ENCODE peak calls at places on chromosomes 2 and 18, in seven cellular contexts. One of them, this sample, is unnamed.

GRCh38 chr2:179974743-179975142 is 32.4 kb downstream of the CWC22 start:
- DNase-seq in HepG2: no peak
- DNase-seq in astrocyte of the spinal cord: no peak
- DNase-seq in neural progenitor cell: no peak
- DNase-seq in thoracic aorta: no peak
- DNase-seq in uterus: no peak
- DNase-seq in adrenal gland: no peak
- DNase-seq in this sample: no peak

GRCh38 chr2:234991793-234992192 is 40.0 kb downstream of the SH3BP4 start:
- DNase-seq in astrocyte of the spinal cord: no peak
- DNase-seq in HepG2: no peak
- DNase-seq in uterus: no peak
- DNase-seq in thoracic aorta: no peak
- DNase-seq in neural progenitor cell: no peak
- DNase-seq in adrenal gland: no peak
- DNase-seq in this sample: peak; percentile 69

GRCh38 chr2:177380181-177380580 is 12.4 kb upstream of the AGPS start:
- DNase-seq in uterus: no peak
- DNase-seq in thoracic aorta: no peak
- DNase-seq in astrocyte of the spinal cord: no peak
- DNase-seq in HepG2: no peak
- DNase-seq in adrenal gland: no peak
- DNase-seq in neural progenitor cell: no peak
- DNase-seq in this sample: no peak

GRCh38 chr2:148615446-148615845 is 29.1 kb upstream of the EPC2 start:
- DNase-seq in astrocyte of the spinal cord: peak; percentile 3
- DNase-seq in neural progenitor cell: no peak
- DNase-seq in adrenal gland: no peak
- DNase-seq in uterus: no peak
- DNase-seq in thoracic aorta: no peak
- DNase-seq in HepG2: no peak
- DNase-seq in this sample: no peak

GRCh38 chr2:215711484-215712034 is 275.7 kb upstream of the FN1 start:
- DNase-seq in astrocyte of the spinal cord: peak; percentile 68
- DNase-seq in thoracic aorta: no peak
- DNase-seq in neural progenitor cell: no peak
- DNase-seq in HepG2: peak; percentile 72
- DNase-seq in uterus: no peak
- DNase-seq in adrenal gland: no peak
- DNase-seq in this sample: peak; percentile 84

GRCh38 chr2:99066075-99066557 is 75.4 kb upstream of the C2orf15 start:
- DNase-seq in adrenal gland: no peak
- DNase-seq in thoracic aorta: no peak
- DNase-seq in uterus: no peak
- DNase-seq in HepG2: peak; percentile 63
- DNase-seq in astrocyte of the spinal cord: peak; percentile 48
- DNase-seq in neural progenitor cell: peak; percentile 43
- DNase-seq in this sample: peak; percentile 59

GRCh38 chr2:20877944-20878343 is 55.0 kb upstream of the LDAH start:
- DNase-seq in uterus: no peak
- DNase-seq in neural progenitor cell: no peak
- DNase-seq in HepG2: no peak
- DNase-seq in adrenal gland: no peak
- DNase-seq in astrocyte of the spinal cord: no peak
- DNase-seq in thoracic aorta: no peak
- DNase-seq in this sample: peak; percentile 55

GRCh38 chr2:225337183-225337582 is 62.3 kb upstream of the NYAP2 start:
- DNase-seq in HepG2: no peak
- DNase-seq in astrocyte of the spinal cord: peak; percentile 92
- DNase-seq in neural progenitor cell: peak; percentile 34
- DNase-seq in uterus: no peak
- DNase-seq in thoracic aorta: no peak
- DNase-seq in adrenal gland: no peak
- DNase-seq in this sample: peak; percentile 1

GRCh38 chr2:18376936-18377335 is 183.5 kb downstream of the RDH14 start:
- DNase-seq in astrocyte of the spinal cord: no peak
- DNase-seq in neural progenitor cell: no peak
- DNase-seq in thoracic aorta: no peak
- DNase-seq in adrenal gland: no peak
- DNase-seq in HepG2: no peak
- DNase-seq in uterus: no peak
- DNase-seq in this sample: no peak

GRCh38 chr2:224849264-224849663 is 133.1 kb upstream of the CCDC195 start:
- DNase-seq in astrocyte of the spinal cord: no peak
- DNase-seq in HepG2: no peak
- DNase-seq in neural progenitor cell: peak; percentile 17
- DNase-seq in adrenal gland: no peak
- DNase-seq in uterus: no peak
- DNase-seq in thoracic aorta: no peak
- DNase-seq in this sample: no peak

DNA sequence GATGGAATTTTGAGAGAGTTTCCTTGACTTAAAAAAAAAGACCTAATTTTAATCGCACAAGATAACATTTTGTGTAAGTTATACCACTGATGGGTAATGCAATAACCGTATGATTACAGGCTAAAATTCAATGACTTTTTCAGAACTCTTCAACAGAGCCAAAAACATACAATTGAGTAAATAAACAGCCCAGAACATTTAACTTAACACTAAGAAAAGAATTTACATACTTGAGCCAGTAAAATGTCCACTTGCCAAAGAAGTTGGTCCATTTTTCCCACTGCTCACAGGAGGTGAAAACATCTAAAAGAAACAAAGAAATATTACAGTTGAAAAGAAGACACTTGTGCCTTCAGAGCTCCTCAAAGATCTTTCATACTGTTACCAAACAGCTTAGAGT is 2.9 kb downstream of the TCF4 start:
- DNase-seq in astrocyte of the spinal cord: peak; percentile 18
- DNase-seq in neural progenitor cell: no peak
- DNase-seq in HepG2: no peak
- DNase-seq in thoracic aorta: no peak
- DNase-seq in adrenal gland: no peak
- DNase-seq in uterus: no peak
- DNase-seq in this sample: peak; percentile 35
- H3K4me3 ChIP-seq in astrocyte of the spinal cord: no peak overlapping the region
- H3K4me3 ChIP-seq in neural progenitor cell: peak overlapping the region; percentile 90
- H3K4me3 ChIP-seq in HepG2: no peak overlapping the region
- H3K4me3 ChIP-seq in thoracic aorta: peak overlapping the region; percentile 89
- H3K4me3 ChIP-seq in adrenal gland: no peak overlapping the region
- H3K4me3 ChIP-seq in uterus: peak overlapping the region; percentile 74
- H3K4me3 ChIP-seq in this sample: peak overlapping the region; percentile 74

GRCh38 chr2:70607121-70607551 is 53.5 kb upstream of the TGFA start:
- DNase-seq in uterus: no peak
- DNase-seq in HepG2: no peak
- DNase-seq in astrocyte of the spinal cord: peak; percentile 42
- DNase-seq in neural progenitor cell: no peak
- DNase-seq in adrenal gland: no peak
- DNase-seq in thoracic aorta: no peak
- DNase-seq in this sample: no peak
- TF ChIP-seq CTCF in uterus: no peak
- TF ChIP-seq CTCF in HepG2: no peak
- TF ChIP-seq CTCF in astrocyte of the spinal cord: no peak
- TF ChIP-seq CTCF in neural progenitor cell: no peak
- TF ChIP-seq CTCF in adrenal gland: no peak
- TF ChIP-seq CTCF in thoracic aorta: no peak
- TF ChIP-seq CTCF in this sample: no peak

DNA sequence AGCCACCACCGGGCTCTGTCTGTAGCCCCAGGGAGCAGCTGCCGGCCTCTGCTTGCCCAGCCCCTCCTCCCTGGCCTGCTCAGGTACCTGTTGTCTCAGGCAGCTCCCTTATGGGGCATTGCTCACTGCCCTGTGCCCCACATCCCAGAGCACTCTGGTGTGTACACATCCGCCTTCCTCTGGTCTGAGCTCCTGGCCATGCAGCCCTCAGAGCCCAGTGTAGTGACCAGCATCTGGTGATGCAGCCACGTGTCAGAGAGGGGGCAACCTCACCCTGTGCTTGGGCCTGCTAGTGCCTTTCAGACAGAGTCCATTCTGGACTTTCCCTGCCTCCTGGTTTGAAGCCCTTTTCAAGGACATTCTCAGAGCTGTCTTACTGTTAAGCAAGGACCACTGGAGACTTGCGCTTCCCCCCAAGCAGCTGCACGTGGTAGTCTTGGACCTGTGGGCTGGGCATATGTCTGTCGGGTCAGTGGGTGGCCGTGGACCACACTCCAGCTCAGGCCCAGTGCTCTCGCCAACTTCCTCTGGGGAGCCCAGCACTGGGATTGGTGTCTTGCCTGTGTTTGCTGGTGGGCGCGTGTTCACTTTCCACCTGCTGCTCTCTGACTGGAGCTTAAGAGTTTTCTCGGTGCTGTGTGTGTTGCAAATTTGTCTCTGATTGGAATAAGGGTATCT is 30.7 kb downstream of the DGKD start:
- DNase-seq in adrenal gland: no peak
- DNase-seq in uterus: no peak
- DNase-seq in astrocyte of the spinal cord: no peak
- DNase-seq in neural progenitor cell: no peak
- DNase-seq in HepG2: no peak
- DNase-seq in thoracic aorta: no peak
- DNase-seq in this sample: no peak
- H3K4me3 ChIP-seq in adrenal gland: no peak overlapping the region
- H3K4me3 ChIP-seq in uterus: no peak overlapping the region
- H3K4me3 ChIP-seq in astrocyte of the spinal cord: no peak overlapping the region
- H3K4me3 ChIP-seq in neural progenitor cell: no peak overlapping the region
- H3K4me3 ChIP-seq in HepG2: no peak overlapping the region
- H3K4me3 ChIP-seq in thoracic aorta: no peak overlapping the region
- H3K4me3 ChIP-seq in this sample: no peak overlapping the region

DNA sequence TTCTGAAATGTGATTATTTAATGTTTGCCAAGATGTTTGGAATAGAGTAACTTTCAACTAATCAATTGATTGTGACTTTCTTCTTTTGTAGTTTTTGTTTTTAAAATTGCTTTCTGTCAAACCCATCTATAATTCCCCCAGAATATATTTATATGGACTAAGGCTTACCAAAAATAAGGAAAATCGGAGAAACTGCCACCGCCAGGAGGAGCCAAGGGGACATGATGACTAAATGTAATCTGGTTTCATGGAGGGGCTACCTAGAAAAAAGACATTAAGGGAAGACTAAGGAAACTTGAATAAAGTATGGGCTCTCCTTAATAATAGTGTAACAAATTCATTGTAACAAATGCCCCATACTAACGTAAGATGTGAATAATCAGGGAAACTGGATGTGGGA is 19.5 kb downstream of the BOLA3 start:
- DNase-seq in uterus: no peak
- DNase-seq in thoracic aorta: no peak
- DNase-seq in astrocyte of the spinal cord: no peak
- DNase-seq in adrenal gland: no peak
- DNase-seq in HepG2: no peak
- DNase-seq in neural progenitor cell: no peak
- DNase-seq in this sample: no peak
- TF ChIP-seq CTCF in uterus: no peak
- TF ChIP-seq CTCF in thoracic aorta: no peak
- TF ChIP-seq CTCF in astrocyte of the spinal cord: peak; percentile 27
- TF ChIP-seq CTCF in adrenal gland: no peak
- TF ChIP-seq CTCF in HepG2: no peak
- TF ChIP-seq CTCF in neural progenitor cell: peak; percentile 48
- TF ChIP-seq CTCF in this sample: peak; percentile 19

GRCh38 chr2:12035029-12035720 is 288.7 kb downstream of the LPIN1 start:
- DNase-seq in neural progenitor cell: no peak
- DNase-seq in HepG2: no peak
- DNase-seq in uterus: no peak
- DNase-seq in adrenal gland: no peak
- DNase-seq in thoracic aorta: no peak
- DNase-seq in astrocyte of the spinal cord: no peak
- DNase-seq in this sample: peak; percentile 17

GRCh38 chr2:12033494-12033893 is 287.1 kb downstream of the LPIN1 start:
- DNase-seq in adrenal gland: no peak
- DNase-seq in HepG2: no peak
- DNase-seq in uterus: no peak
- DNase-seq in thoracic aorta: no peak
- DNase-seq in neural progenitor cell: no peak
- DNase-seq in astrocyte of the spinal cord: no peak
- DNase-seq in this sample: no peak

GRCh38 chr2:12032975-12033374 is 286.5 kb downstream of the LPIN1 start:
- DNase-seq in astrocyte of the spinal cord: peak; percentile 27
- DNase-seq in HepG2: no peak
- DNase-seq in neural progenitor cell: no peak
- DNase-seq in thoracic aorta: no peak
- DNase-seq in uterus: no peak
- DNase-seq in adrenal gland: no peak
- DNase-seq in this sample: peak; percentile 8

GRCh38 chr2:12035956-12036639 is 289.7 kb downstream of the LPIN1 start:
- DNase-seq in neural progenitor cell: no peak
- DNase-seq in uterus: no peak
- DNase-seq in thoracic aorta: no peak
- DNase-seq in HepG2: no peak
- DNase-seq in adrenal gland: no peak
- DNase-seq in astrocyte of the spinal cord: no peak
- DNase-seq in this sample: no peak

GRCh38 chr2:12034303-12034861 is 287.9 kb downstream of the LPIN1 start:
- DNase-seq in HepG2: no peak
- DNase-seq in neural progenitor cell: no peak
- DNase-seq in thoracic aorta: no peak
- DNase-seq in uterus: no peak
- DNase-seq in astrocyte of the spinal cord: no peak
- DNase-seq in adrenal gland: no peak
- DNase-seq in this sample: no peak
- H3K4me3 ChIP-seq in HepG2: no peak overlapping the region
- H3K4me3 ChIP-seq in neural progenitor cell: no peak overlapping the region
- H3K4me3 ChIP-seq in thoracic aorta: no peak overlapping the region
- H3K4me3 ChIP-seq in uterus: no peak overlapping the region
- H3K4me3 ChIP-seq in astrocyte of the spinal cord: no peak overlapping the region
- H3K4me3 ChIP-seq in adrenal gland: no peak overlapping the region
- H3K4me3 ChIP-seq in this sample: no peak overlapping the region

GRCh38 chr2:237686659-237687136 is 59.3 kb downstream of the LRRFIP1 start:
- DNase-seq in HepG2: peak; percentile 35
- DNase-seq in thoracic aorta: no peak
- DNase-seq in adrenal gland: no peak
- DNase-seq in astrocyte of the spinal cord: no peak
- DNase-seq in neural progenitor cell: no peak
- DNase-seq in uterus: peak; percentile 67
- DNase-seq in this sample: no peak
- TF ChIP-seq CTCF in HepG2: peak; percentile 60
- TF ChIP-seq CTCF in thoracic aorta: no peak
- TF ChIP-seq CTCF in adrenal gland: no peak
- TF ChIP-seq CTCF in astrocyte of the spinal cord: peak; percentile 36
- TF ChIP-seq CTCF in neural progenitor cell: peak; percentile 35
- TF ChIP-seq CTCF in uterus: no peak
- TF ChIP-seq CTCF in this sample: peak; percentile 30

DNA sequence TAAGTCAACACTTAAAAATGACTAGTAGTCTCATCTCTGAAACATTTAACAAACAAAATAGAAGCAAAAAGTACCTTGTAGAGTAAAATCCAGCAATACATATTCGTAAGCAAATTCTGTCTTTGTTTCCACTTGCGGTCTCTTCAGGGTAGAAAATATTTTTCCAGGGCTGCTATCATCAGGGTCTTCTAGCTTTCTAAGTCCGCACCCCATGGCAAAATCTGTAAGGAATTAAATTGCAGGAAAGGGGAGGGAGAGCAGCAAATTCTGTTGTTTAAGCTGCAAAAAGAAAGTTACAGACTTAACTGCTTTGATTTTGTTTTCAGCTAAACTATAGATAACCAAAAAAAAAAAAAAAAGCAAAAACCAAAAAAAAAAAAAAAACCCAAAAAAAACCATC is at the start of gene RFTN2:
- DNase-seq in neural progenitor cell: no peak
- DNase-seq in uterus: no peak
- DNase-seq in HepG2: no peak
- DNase-seq in astrocyte of the spinal cord: peak; percentile 68
- DNase-seq in thoracic aorta: no peak
- DNase-seq in adrenal gland: no peak
- DNase-seq in this sample: no peak
- H3K4me3 ChIP-seq in neural progenitor cell: peak within 1 kb of the TSS; percentile 40
- H3K4me3 ChIP-seq in uterus: peak within 1 kb of the TSS; percentile 40
- H3K4me3 ChIP-seq in HepG2: no peak within 1 kb of the TSS
- H3K4me3 ChIP-seq in astrocyte of the spinal cord: peak within 1 kb of the TSS; percentile 62
- H3K4me3 ChIP-seq in thoracic aorta: peak within 1 kb of the TSS; percentile 84
- H3K4me3 ChIP-seq in adrenal gland: no peak within 1 kb of the TSS
- H3K4me3 ChIP-seq in this sample: peak within 1 kb of the TSS; percentile 55

This sample was measured in fibroblast of the aortic adventitia.